ENCODE peak calls at places on chromosomes 2 and 18, in four cellular contexts. R, M, P and V are unnamed samples.

GRCh38 chr2:39479696-39480095 is 42.6 kb upstream of the MAP4K3 start:
- DNase-seq in R (no peak), P (no peak), M (no peak), V (no peak)

GRCh38 chr18:48902856-48903601 is 47.7 kb downstream of the SMAD7 start:
- DNase-seq in R (no peak), M (peak), P (peak), V (no peak)

GRCh38 chr2:71071681-71072398 is 3.4 kb downstream of the NAGK start:
- DNase-seq in M (no peak), P (peak), R (peak), V (no peak)

GRCh38 chr18:27604583-27604982 is 419.5 kb upstream of the CHST9 start:
- DNase-seq in P (no peak), M (no peak), R (no peak), V (no peak)

GRCh38 chr2:172087191-172087779 is 2.0 kb downstream of the DLX1 start:
- DNase-seq in P (no peak), R (no peak), M (no peak), V (no peak)

GRCh38 chr2:212957624-212958023 is 193.8 kb downstream of the IKZF2 start:
- DNase-seq in R (peak), M (no peak), P (no peak), V (no peak)

GRCh38 chr18:58998421-58999203 is 133.9 kb downstream of the ZNF532 start:
- DNase-seq in R (no peak), M (peak), P (no peak), V (no peak)

GRCh38 chr2:156769802-156770201 is 333.6 kb downstream of the GPD2 start:
- DNase-seq in P (no peak), R (no peak), M (no peak), V (no peak)

GRCh38 chr2:66532972-66533868 is 98.3 kb downstream of the MEIS1 start:
- DNase-seq in P (no peak), M (no peak), R (no peak), V (no peak)

GRCh38 chr18:56789889-56790180 is 138.7 kb downstream of the WDR7 start:
- DNase-seq in M (no peak), R (no peak), P (no peak), V (no peak)
- TF ChIP-seq CTCF in M (no peak), R (no peak), P (no peak), V (no peak)

GRCh38 chr18:4130734-4131719 is 324.1 kb downstream of the DLGAP1 start:
- DNase-seq in M (no peak), P (no peak), R (no peak), V (no peak)
- TF ChIP-seq CTCF in M (peak), P (no peak), R (no peak), V (no peak)

GRCh38 chr18:45828917-45829811 is 3.7 kb downstream of the SIGLEC15 start:
- DNase-seq in R (no peak), M (no peak), P (no peak), V (no peak)
- TF ChIP-seq CTCF in R (no peak), M (no peak), P (no peak), V (no peak)

GRCh38 chr2:236607471-236608307 is 38.1 kb downstream of the ACKR3 start:
- DNase-seq in M (no peak), P (no peak), R (peak), V (no peak)
- TF ChIP-seq CTCF in M (no peak), P (no peak), R (no peak), V (no peak)

GRCh38 chr2:37647941-37648315 is 23.5 kb downstream of the CDC42EP3 start:
- DNase-seq in R (no peak), M (no peak), P (no peak), V (no peak)
- TF ChIP-seq CTCF in R (no peak), M (no peak), P (no peak), V (no peak)

DNA sequence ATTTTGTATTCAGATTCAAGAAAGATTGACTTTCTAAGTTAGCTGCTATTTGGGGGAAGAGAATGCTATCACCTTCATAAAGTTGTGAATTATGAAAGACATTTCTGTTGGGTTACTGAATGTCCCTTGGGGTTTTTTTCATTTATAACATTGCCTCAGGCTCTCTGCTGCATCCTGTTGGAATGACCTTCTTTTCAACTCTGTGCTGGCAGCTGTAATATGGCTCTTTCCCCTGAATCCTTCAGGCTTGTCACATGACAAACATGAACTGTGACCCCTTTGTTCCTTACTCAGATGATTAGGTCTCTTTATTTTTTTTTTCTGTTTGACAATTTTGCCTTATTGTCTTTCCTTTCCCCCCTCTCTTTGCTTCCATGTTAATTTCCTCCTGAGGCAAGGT is 159.8 kb downstream of the TAF4B start:
- DNase-seq in R (no peak), M (no peak), P (no peak), V (no peak)
- TF ChIP-seq CTCF in R (no peak), M (peak), P (no peak), V (no peak)